ENCODE peak calls at places on chromosomes 7 and 10, in five cellular contexts. F is WERI-Rb-1, L is MM.1S, C is tibial nerve, Y is uterus. K is an unnamed sample.

GRCh38 chr10:87652261-87652660 is 7.4 kb upstream of the PAPSS2 start:
- DNase-seq in F (no peak), L (no peak), C (no peak), Y (no peak), K (no peak)

GRCh38 chr10:89567566-89568245 is 32.3 kb upstream of the SLC16A12 start:
- DNase-seq in F (no peak), L (no peak), C (no peak), Y (no peak), K (no peak)

GRCh38 chr10:82150123-82150900 is 275.3 kb downstream of the NRG3 start:
- DNase-seq in F (peak), L (no peak), C (no peak), Y (no peak), K (no peak)

GRCh38 chr7:117750612-117751563 is 122.4 kb downstream of the CTTNBP2 start:
- DNase-seq in F (no peak), L (peak), C (no peak), Y (no peak), K (no peak)

GRCh38 chr7:132131196-132131595 is 445.1 kb downstream of the PLXNA4 start:
- DNase-seq in F (no peak), L (no peak), C (no peak), Y (no peak), K (no peak)

GRCh38 chr10:71817831-71818268 is 33.2 kb downstream of the PSAP start:
- DNase-seq in F (no peak), L (no peak), C (peak), Y (no peak), K (peak)

GRCh38 chr10:43282881-43283280 is 16.0 kb upstream of the RASGEF1A start:
- DNase-seq in F (peak), L (no peak), C (no peak), Y (no peak), K (no peak)

GRCh38 chr10:33032354-33033254 is 74.6 kb upstream of the ITGB1 start:
- DNase-seq in F (no peak), L (no peak), C (no peak), Y (no peak), K (no peak)

GRCh38 chr7:44071726-44072363 is 6.5 kb upstream of the PGAM2 start:
- DNase-seq in F (no peak), L (no peak), C (no peak), Y (no peak), K (peak)

GRCh38 chr10:7523656-7524055 is 112.8 kb upstream of the SFMBT2 start:
- DNase-seq in F (no peak), L (no peak), C (no peak), Y (no peak), K (no peak)

GRCh38 chr10:59903871-59904270 is 2.5 kb downstream of the CCDC6 start:
- DNase-seq in F (no peak), L (no peak), C (no peak), Y (no peak), K (no peak)

GRCh38 chr7:13198036-13198435 is 510.6 kb downstream of the ARL4A start:
- DNase-seq in F (no peak), L (no peak), C (no peak), Y (no peak), K (no peak)

GRCh38 chr10:114879541-114880158 is 58.1 kb downstream of the FHIP2A start:
- DNase-seq in F (peak), L (peak), C (no peak), Y (no peak), K (no peak)

GRCh38 chr7:47513741-47514241 is 68.1 kb downstream of the TNS3 start:
- DNase-seq in F (no peak), L (no peak), C (no peak), Y (peak), K (no peak)

GRCh38 chr10:10642741-10643280 is 374.9 kb upstream of the CELF2 start:
- DNase-seq in F (no peak), L (no peak), C (peak), Y (peak), K (peak)

GRCh38 chr7:130912910-130913720 is 179.1 kb upstream of the KLF14 start:
- DNase-seq in F (no peak), L (peak), C (peak), Y (peak), K (peak)

GRCh38 chr10:73501651-73502050 is 5.8 kb upstream of the PPP3CB start:
- DNase-seq in F (no peak), L (peak), C (no peak), Y (no peak), K (no peak)

GRCh38 chr10:75029874-75030273 is 81.6 kb upstream of the SAMD8 start:
- DNase-seq in F (no peak), L (no peak), C (no peak), Y (no peak), K (peak)

DNA sequence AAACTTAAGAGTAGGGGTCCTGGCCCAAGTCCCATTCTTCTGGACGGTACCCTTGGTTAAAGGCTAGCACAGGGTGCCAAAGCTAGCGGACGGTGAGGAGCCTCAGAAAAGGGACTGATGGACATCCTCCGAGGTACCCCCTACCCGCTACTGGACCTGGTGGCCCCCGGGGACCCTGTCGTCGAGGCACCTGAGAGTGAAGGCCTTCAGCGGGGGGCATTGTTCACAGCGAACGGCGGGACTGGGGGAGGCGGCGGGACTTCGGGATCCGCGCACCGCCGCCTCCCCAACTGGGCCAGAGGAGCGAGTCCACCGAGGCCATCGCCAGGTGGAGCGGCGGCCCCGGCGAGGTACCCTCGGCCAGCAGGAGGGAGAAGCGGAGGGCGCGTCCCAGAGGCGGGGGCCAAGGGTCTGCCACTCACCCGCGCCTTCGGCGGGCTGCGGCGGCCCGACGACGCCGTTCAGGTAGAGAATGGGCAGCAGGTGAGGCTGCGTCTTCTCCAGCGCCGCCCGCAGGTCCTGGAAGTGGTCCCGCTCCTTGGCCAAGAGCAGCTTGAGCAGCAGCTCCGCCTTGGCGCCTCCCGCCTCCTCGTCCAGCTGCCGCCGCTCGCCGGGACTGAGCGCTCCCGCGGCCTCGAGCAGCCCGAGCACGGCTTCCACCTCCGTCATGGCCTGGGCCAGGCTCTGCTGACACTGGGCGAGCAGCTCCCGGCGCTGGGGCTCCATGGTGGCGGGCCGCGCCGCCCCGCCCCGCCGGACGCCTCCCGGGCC is 575 bp downstream of the DLG5 start:
- DNase-seq in F (peak), L (peak), C (no peak), Y (peak), K (peak)
- TF ChIP-seq CTCF in F (no peak), L (no peak), C (no peak), Y (no peak), K (peak)

DNA sequence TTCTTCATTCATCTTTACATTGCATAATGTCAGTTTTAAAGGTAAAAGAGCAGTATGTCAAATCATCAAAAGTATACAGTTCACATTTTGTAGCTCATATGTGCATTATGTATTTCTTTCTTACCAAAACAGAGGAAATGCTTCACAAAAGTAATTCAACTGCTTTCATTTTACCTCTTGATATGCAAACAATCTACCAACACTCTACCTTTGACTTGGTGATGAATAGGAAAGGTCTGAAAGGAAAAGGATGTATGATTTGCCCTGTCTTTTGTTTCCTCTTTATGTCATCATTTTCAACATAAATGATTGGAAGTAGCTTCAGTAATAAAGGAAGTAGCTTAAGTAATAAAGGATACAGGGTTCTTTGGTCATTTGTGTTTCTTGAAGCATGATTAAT is 846.7 kb downstream of the NXPH1 start:
- DNase-seq in F (no peak), L (no peak), C (no peak), Y (no peak), K (no peak)
- H3K27ac ChIP-seq in F (no peak), L (no peak), C (no peak), Y (no peak), K (no peak)

GRCh38 chr7:8991159-8991558 is 557.8 kb downstream of the NXPH1 start:
- DNase-seq in F (no peak), L (no peak), C (no peak), Y (no peak), K (no peak)
- TF ChIP-seq CTCF in F (no peak), L (no peak), C (no peak), Y (no peak), K (no peak)

DNA sequence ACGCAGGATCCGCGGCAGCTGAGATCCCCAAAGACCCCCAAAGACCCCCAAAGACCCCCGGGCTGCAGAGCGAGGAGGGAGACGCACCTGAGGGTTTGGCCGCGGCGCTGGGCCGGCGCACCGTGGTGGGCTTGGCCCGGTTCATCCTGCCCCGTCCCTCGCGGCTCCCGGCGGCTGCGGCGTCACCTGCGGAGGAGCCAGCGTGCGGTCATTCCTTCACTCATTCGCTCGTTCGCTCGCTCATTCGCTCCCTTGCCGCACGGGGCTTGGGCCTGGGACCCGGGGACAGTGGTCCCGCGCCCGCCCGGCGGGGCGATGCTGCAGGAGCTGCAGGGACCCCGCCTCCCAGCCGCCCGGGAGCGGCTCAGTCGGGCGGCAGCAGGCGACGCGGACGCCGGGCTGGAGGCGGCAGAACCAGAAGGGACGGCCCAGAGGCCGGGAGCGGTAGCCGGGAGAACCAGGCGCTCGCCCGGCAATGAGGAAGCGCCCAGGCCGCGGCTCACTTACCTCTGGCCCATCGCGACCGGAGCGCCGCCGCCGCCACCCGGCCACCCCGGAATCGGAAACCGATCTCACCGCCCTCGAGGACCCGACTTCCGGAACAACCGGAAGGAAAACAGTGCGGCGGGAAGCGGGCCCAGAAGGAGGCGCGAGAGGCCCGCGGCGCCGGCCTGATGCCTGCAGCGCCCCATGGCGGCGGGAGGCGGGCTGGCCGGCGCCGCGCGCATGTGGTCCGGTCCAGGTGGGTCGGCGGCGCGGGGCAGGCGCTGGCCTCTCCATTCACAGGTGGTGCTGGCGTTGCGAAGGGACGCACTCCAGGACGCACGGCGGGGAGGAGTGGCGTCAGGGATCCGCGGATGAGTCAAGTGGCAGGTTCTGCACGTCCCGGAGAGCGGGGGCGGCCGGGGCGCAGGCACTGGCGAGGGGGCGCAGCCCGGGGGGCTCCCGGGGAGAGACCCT is at the start of gene INTS1:
- DNase-seq in F (peak), L (peak), C (peak), Y (peak), K (peak)
- H3K27ac ChIP-seq in F (peak), L (no peak), C (peak), Y (peak), K (peak)

GRCh38 chr7:133344275-133344674 is 91.4 kb downstream of the EXOC4 start:
- DNase-seq in F (no peak), L (no peak), C (no peak), Y (no peak), K (no peak)
- TF ChIP-seq CTCF in F (peak), L (peak), C (no peak), Y (no peak), K (peak)